ENCODE peak calls at places on chromosomes 16 and 17, in five cellular contexts. U, Q, A, Z and T are unnamed samples.

GRCh38 chr16:22400899-22401298 is 26.5 kb upstream of the CDR2 start:
- DNase-seq in Q (no peak), A (no peak), U (no peak), Z (no peak), T (no peak)

GRCh38 chr16:728131-728889 is 1.4 kb downstream of the HAGHL start:
- DNase-seq in A (no peak), Z (peak), U (peak), Q (no peak), T (peak)

GRCh38 chr16:7615565-7615964 is 282.9 kb downstream of the RBFOX1 start:
- DNase-seq in Z (no peak), A (no peak), Q (no peak), U (no peak), T (no peak)

GRCh38 chr16:70715113-70715711 is 29.4 kb upstream of the MTSS2 start:
- DNase-seq in Q (peak), Z (peak), A (peak), U (peak), T (no peak)

GRCh38 chr16:9681556-9681955 is 500.7 kb downstream of the GRIN2A start:
- DNase-seq in A (no peak), U (no peak), Z (no peak), Q (no peak), T (no peak)

GRCh38 chr17:30378191-30378796 is 433 bp upstream of the CPD start:
- DNase-seq in A (no peak), Z (peak), U (no peak), Q (no peak), T (no peak)

GRCh38 chr16:397135-397661 is at the start of gene NME4:
- DNase-seq in A (no peak), Q (no peak), Z (peak), U (no peak), T (peak)

GRCh38 chr17:75853410-75853809 is 1.7 kb downstream of the WBP2 start:
- DNase-seq in Q (no peak), Z (no peak), A (no peak), U (no peak), T (no peak)

GRCh38 chr17:31373150-31374082 is 18.1 kb upstream of the RAB11FIP4 start:
- DNase-seq in Q (peak), Z (no peak), U (no peak), A (no peak), T (no peak)

GRCh38 chr16:82031116-82032084 is 3.7 kb upstream of the HSD17B2 start:
- DNase-seq in U (no peak), Q (peak), Z (no peak), A (no peak), T (no peak)